ENCODE peak calls at places on chromosome 21, in ten cellular contexts. One of them, this sample, is unnamed.

GRCh38 chr21:38223893-38224540 is 32.8 kb upstream of the KCNJ15 start:
- DNase-seq in amniotic epithelial cell: peak
- DNase-seq in activated T-cell treated with anti-CD3 and anti-CD28 coated beads for 1 hour: no peak
- DNase-seq in stromal cell of bone marrow: no peak
- DNase-seq in tibial nerve: no peak
- DNase-seq in activated CD4-positive, alpha-beta T cell treated with anti-CD3 and anti-CD28 coated beads, Interleukin-2, amount 50 U/mL, for 1 hour: no peak
- DNase-seq in GF-D8: no peak
- DNase-seq in GM04504: no peak
- DNase-seq in RWPE1: no peak
- DNase-seq in endodermal cell: peak
- DNase-seq in this sample: no peak

GRCh38 chr21:40176732-40177131 is 309.5 kb downstream of the PCP4 start:
- DNase-seq in GM04504: no peak
- DNase-seq in activated T-cell treated with anti-CD3 and anti-CD28 coated beads for 1 hour: no peak
- DNase-seq in amniotic epithelial cell: no peak
- DNase-seq in activated CD4-positive, alpha-beta T cell treated with anti-CD3 and anti-CD28 coated beads, Interleukin-2, amount 50 U/mL, for 1 hour: no peak
- DNase-seq in RWPE1: no peak
- DNase-seq in GF-D8: no peak
- DNase-seq in tibial nerve: no peak
- DNase-seq in endodermal cell: no peak
- DNase-seq in stromal cell of bone marrow: no peak
- DNase-seq in this sample: no peak

GRCh38 chr21:40047993-40048730 is 180.9 kb downstream of the PCP4 start:
- DNase-seq in tibial nerve: no peak
- DNase-seq in RWPE1: no peak
- DNase-seq in activated T-cell treated with anti-CD3 and anti-CD28 coated beads for 1 hour: no peak
- DNase-seq in endodermal cell: no peak
- DNase-seq in GM04504: no peak
- DNase-seq in GF-D8: no peak
- DNase-seq in stromal cell of bone marrow: no peak
- DNase-seq in activated CD4-positive, alpha-beta T cell treated with anti-CD3 and anti-CD28 coated beads, Interleukin-2, amount 50 U/mL, for 1 hour: no peak
- DNase-seq in amniotic epithelial cell: no peak
- DNase-seq in this sample: no peak

GRCh38 chr21:45016031-45016430 is 58.3 kb upstream of the ADARB1 start:
- DNase-seq in GF-D8: no peak
- DNase-seq in endodermal cell: no peak
- DNase-seq in RWPE1: no peak
- DNase-seq in activated T-cell treated with anti-CD3 and anti-CD28 coated beads for 1 hour: no peak
- DNase-seq in activated CD4-positive, alpha-beta T cell treated with anti-CD3 and anti-CD28 coated beads, Interleukin-2, amount 50 U/mL, for 1 hour: no peak
- DNase-seq in amniotic epithelial cell: no peak
- DNase-seq in tibial nerve: no peak
- DNase-seq in stromal cell of bone marrow: no peak
- DNase-seq in GM04504: no peak
- DNase-seq in this sample: no peak

GRCh38 chr21:25701529-25701928 is 33.2 kb downstream of the ATP5PF start:
- DNase-seq in amniotic epithelial cell: no peak
- DNase-seq in GF-D8: peak
- DNase-seq in activated T-cell treated with anti-CD3 and anti-CD28 coated beads for 1 hour: no peak
- DNase-seq in GM04504: no peak
- DNase-seq in endodermal cell: no peak
- DNase-seq in stromal cell of bone marrow: no peak
- DNase-seq in activated CD4-positive, alpha-beta T cell treated with anti-CD3 and anti-CD28 coated beads, Interleukin-2, amount 50 U/mL, for 1 hour: no peak
- DNase-seq in RWPE1: no peak
- DNase-seq in tibial nerve: no peak
- DNase-seq in this sample: no peak

GRCh38 chr21:43597052-43597451 is 62.2 kb downstream of the HSF2BP start:
- DNase-seq in endodermal cell: no peak
- DNase-seq in tibial nerve: no peak
- DNase-seq in amniotic epithelial cell: peak
- DNase-seq in stromal cell of bone marrow: no peak
- DNase-seq in RWPE1: peak
- DNase-seq in activated T-cell treated with anti-CD3 and anti-CD28 coated beads for 1 hour: no peak
- DNase-seq in GF-D8: no peak
- DNase-seq in activated CD4-positive, alpha-beta T cell treated with anti-CD3 and anti-CD28 coated beads, Interleukin-2, amount 50 U/mL, for 1 hour: no peak
- DNase-seq in GM04504: no peak
- DNase-seq in this sample: no peak

GRCh38 chr21:45297329-45297728 is 9.6 kb upstream of the POFUT2 start:
- DNase-seq in activated T-cell treated with anti-CD3 and anti-CD28 coated beads for 1 hour: no peak
- DNase-seq in tibial nerve: peak
- DNase-seq in GM04504: no peak
- DNase-seq in RWPE1: no peak
- DNase-seq in GF-D8: no peak
- DNase-seq in endodermal cell: peak
- DNase-seq in activated CD4-positive, alpha-beta T cell treated with anti-CD3 and anti-CD28 coated beads, Interleukin-2, amount 50 U/mL, for 1 hour: no peak
- DNase-seq in stromal cell of bone marrow: no peak
- DNase-seq in amniotic epithelial cell: no peak
- DNase-seq in this sample: peak

GRCh38 chr21:33815153-33815707 is 100.4 kb downstream of the ATP5PO start:
- DNase-seq in GF-D8: no peak
- DNase-seq in GM04504: no peak
- DNase-seq in activated CD4-positive, alpha-beta T cell treated with anti-CD3 and anti-CD28 coated beads, Interleukin-2, amount 50 U/mL, for 1 hour: no peak
- DNase-seq in endodermal cell: no peak
- DNase-seq in stromal cell of bone marrow: no peak
- DNase-seq in activated T-cell treated with anti-CD3 and anti-CD28 coated beads for 1 hour: no peak
- DNase-seq in tibial nerve: no peak
- DNase-seq in amniotic epithelial cell: no peak
- DNase-seq in RWPE1: no peak
- DNase-seq in this sample: no peak

GRCh38 chr21:36436829-36437744 is 42.8 kb downstream of the CLDN14 start:
- DNase-seq in tibial nerve: no peak
- DNase-seq in amniotic epithelial cell: no peak
- DNase-seq in GM04504: no peak
- DNase-seq in endodermal cell: no peak
- DNase-seq in GF-D8: peak
- DNase-seq in activated T-cell treated with anti-CD3 and anti-CD28 coated beads for 1 hour: no peak
- DNase-seq in stromal cell of bone marrow: no peak
- DNase-seq in RWPE1: no peak
- DNase-seq in activated CD4-positive, alpha-beta T cell treated with anti-CD3 and anti-CD28 coated beads, Interleukin-2, amount 50 U/mL, for 1 hour: no peak
- DNase-seq in this sample: no peak

GRCh38 chr21:23020969-23021368 is 2022.8 kb downstream of the NCAM2 start:
- DNase-seq in RWPE1: no peak
- DNase-seq in GF-D8: no peak
- DNase-seq in activated T-cell treated with anti-CD3 and anti-CD28 coated beads for 1 hour: no peak
- DNase-seq in stromal cell of bone marrow: no peak
- DNase-seq in tibial nerve: no peak
- DNase-seq in GM04504: no peak
- DNase-seq in amniotic epithelial cell: no peak
- DNase-seq in endodermal cell: no peak
- DNase-seq in activated CD4-positive, alpha-beta T cell treated with anti-CD3 and anti-CD28 coated beads, Interleukin-2, amount 50 U/mL, for 1 hour: no peak
- DNase-seq in this sample: no peak

GRCh38 chr21:42172596-42173483 is 46.1 kb upstream of the ABCG1 start:
- DNase-seq in GF-D8: no peak
- DNase-seq in endodermal cell: peak
- DNase-seq in stromal cell of bone marrow: no peak
- DNase-seq in amniotic epithelial cell: no peak
- DNase-seq in tibial nerve: no peak
- DNase-seq in GM04504: no peak
- DNase-seq in activated T-cell treated with anti-CD3 and anti-CD28 coated beads for 1 hour: no peak
- DNase-seq in activated CD4-positive, alpha-beta T cell treated with anti-CD3 and anti-CD28 coated beads, Interleukin-2, amount 50 U/mL, for 1 hour: no peak
- DNase-seq in RWPE1: no peak
- DNase-seq in this sample: peak

GRCh38 chr21:44742418-44743153 is 31.2 kb upstream of the TSPEAR start:
- DNase-seq in tibial nerve: no peak
- DNase-seq in amniotic epithelial cell: peak
- DNase-seq in GF-D8: no peak
- DNase-seq in stromal cell of bone marrow: no peak
- DNase-seq in RWPE1: no peak
- DNase-seq in endodermal cell: no peak
- DNase-seq in activated T-cell treated with anti-CD3 and anti-CD28 coated beads for 1 hour: no peak
- DNase-seq in GM04504: no peak
- DNase-seq in activated CD4-positive, alpha-beta T cell treated with anti-CD3 and anti-CD28 coated beads, Interleukin-2, amount 50 U/mL, for 1 hour: no peak
- DNase-seq in this sample: no peak

GRCh38 chr21:44043613-44044012 is 31.5 kb downstream of the TRAPPC10 start:
- DNase-seq in amniotic epithelial cell: no peak
- DNase-seq in RWPE1: no peak
- DNase-seq in GF-D8: no peak
- DNase-seq in activated T-cell treated with anti-CD3 and anti-CD28 coated beads for 1 hour: no peak
- DNase-seq in activated CD4-positive, alpha-beta T cell treated with anti-CD3 and anti-CD28 coated beads, Interleukin-2, amount 50 U/mL, for 1 hour: no peak
- DNase-seq in GM04504: no peak
- DNase-seq in endodermal cell: no peak
- DNase-seq in stromal cell of bone marrow: no peak
- DNase-seq in tibial nerve: no peak
- DNase-seq in this sample: no peak

GRCh38 chr21:34932233-34932632 is 116.9 kb downstream of the RUNX1 start:
- DNase-seq in stromal cell of bone marrow: no peak
- DNase-seq in amniotic epithelial cell: no peak
- DNase-seq in activated T-cell treated with anti-CD3 and anti-CD28 coated beads for 1 hour: no peak
- DNase-seq in GM04504: no peak
- DNase-seq in activated CD4-positive, alpha-beta T cell treated with anti-CD3 and anti-CD28 coated beads, Interleukin-2, amount 50 U/mL, for 1 hour: no peak
- DNase-seq in RWPE1: no peak
- DNase-seq in tibial nerve: no peak
- DNase-seq in endodermal cell: no peak
- DNase-seq in GF-D8: no peak
- DNase-seq in this sample: no peak

GRCh38 chr21:19340954-19341353 is 937.4 kb upstream of the TMPRSS15 start:
- DNase-seq in GM04504: no peak
- DNase-seq in stromal cell of bone marrow: no peak
- DNase-seq in tibial nerve: no peak
- DNase-seq in endodermal cell: no peak
- DNase-seq in amniotic epithelial cell: no peak
- DNase-seq in RWPE1: no peak
- DNase-seq in activated CD4-positive, alpha-beta T cell treated with anti-CD3 and anti-CD28 coated beads, Interleukin-2, amount 50 U/mL, for 1 hour: no peak
- DNase-seq in GF-D8: no peak
- DNase-seq in activated T-cell treated with anti-CD3 and anti-CD28 coated beads for 1 hour: no peak
- DNase-seq in this sample: no peak

GRCh38 chr21:35352066-35352770 is 303.1 kb upstream of the RUNX1 start:
- DNase-seq in RWPE1: no peak
- DNase-seq in GM04504: no peak
- DNase-seq in GF-D8: no peak
- DNase-seq in endodermal cell: no peak
- DNase-seq in activated CD4-positive, alpha-beta T cell treated with anti-CD3 and anti-CD28 coated beads, Interleukin-2, amount 50 U/mL, for 1 hour: no peak
- DNase-seq in tibial nerve: no peak
- DNase-seq in stromal cell of bone marrow: peak
- DNase-seq in amniotic epithelial cell: peak
- DNase-seq in activated T-cell treated with anti-CD3 and anti-CD28 coated beads for 1 hour: no peak
- DNase-seq in this sample: no peak

GRCh38 chr21:33540711-33541104 is 1.2 kb downstream of the GART start:
- DNase-seq in RWPE1: no peak
- DNase-seq in endodermal cell: no peak
- DNase-seq in activated T-cell treated with anti-CD3 and anti-CD28 coated beads for 1 hour: no peak
- DNase-seq in GM04504: no peak
- DNase-seq in GF-D8: no peak
- DNase-seq in activated CD4-positive, alpha-beta T cell treated with anti-CD3 and anti-CD28 coated beads, Interleukin-2, amount 50 U/mL, for 1 hour: no peak
- DNase-seq in amniotic epithelial cell: no peak
- DNase-seq in tibial nerve: no peak
- DNase-seq in stromal cell of bone marrow: no peak
- DNase-seq in this sample: no peak

GRCh38 chr21:38306833-38307232 is 50.0 kb downstream of the KCNJ15 start:
- DNase-seq in tibial nerve: no peak
- DNase-seq in endodermal cell: no peak
- DNase-seq in GM04504: peak
- DNase-seq in amniotic epithelial cell: peak
- DNase-seq in stromal cell of bone marrow: peak
- DNase-seq in activated T-cell treated with anti-CD3 and anti-CD28 coated beads for 1 hour: no peak
- DNase-seq in RWPE1: no peak
- DNase-seq in activated CD4-positive, alpha-beta T cell treated with anti-CD3 and anti-CD28 coated beads, Interleukin-2, amount 50 U/mL, for 1 hour: no peak
- DNase-seq in GF-D8: no peak
- DNase-seq in this sample: no peak

GRCh38 chr21:27047331-27048314 is 80.7 kb upstream of the ADAMTS5 start:
- DNase-seq in activated T-cell treated with anti-CD3 and anti-CD28 coated beads for 1 hour: no peak
- DNase-seq in stromal cell of bone marrow: peak
- DNase-seq in tibial nerve: no peak
- DNase-seq in RWPE1: no peak
- DNase-seq in GM04504: no peak
- DNase-seq in amniotic epithelial cell: peak
- DNase-seq in activated CD4-positive, alpha-beta T cell treated with anti-CD3 and anti-CD28 coated beads, Interleukin-2, amount 50 U/mL, for 1 hour: no peak
- DNase-seq in endodermal cell: no peak
- DNase-seq in GF-D8: no peak
- DNase-seq in this sample: no peak

GRCh38 chr21:45532826-45533730 is 9.2 kb downstream of the SLC19A1 start:
- DNase-seq in stromal cell of bone marrow: no peak
- DNase-seq in GF-D8: peak
- DNase-seq in RWPE1: no peak
- DNase-seq in endodermal cell: peak
- DNase-seq in GM04504: no peak
- DNase-seq in activated CD4-positive, alpha-beta T cell treated with anti-CD3 and anti-CD28 coated beads, Interleukin-2, amount 50 U/mL, for 1 hour: no peak
- DNase-seq in tibial nerve: no peak
- DNase-seq in activated T-cell treated with anti-CD3 and anti-CD28 coated beads for 1 hour: no peak
- DNase-seq in amniotic epithelial cell: no peak
- DNase-seq in this sample: no peak

GRCh38 chr21:33078907-33079582 is 9.1 kb downstream of the OLIG1 start:
- DNase-seq in GM04504: peak
- DNase-seq in RWPE1: peak
- DNase-seq in tibial nerve: no peak
- DNase-seq in GF-D8: peak
- DNase-seq in amniotic epithelial cell: peak
- DNase-seq in stromal cell of bone marrow: peak
- DNase-seq in activated CD4-positive, alpha-beta T cell treated with anti-CD3 and anti-CD28 coated beads, Interleukin-2, amount 50 U/mL, for 1 hour: no peak
- DNase-seq in activated T-cell treated with anti-CD3 and anti-CD28 coated beads for 1 hour: no peak
- DNase-seq in endodermal cell: no peak
- DNase-seq in this sample: no peak

GRCh38 chr21:19236209-19236608 is 832.6 kb upstream of the TMPRSS15 start:
- DNase-seq in stromal cell of bone marrow: no peak
- DNase-seq in activated CD4-positive, alpha-beta T cell treated with anti-CD3 and anti-CD28 coated beads, Interleukin-2, amount 50 U/mL, for 1 hour: no peak
- DNase-seq in RWPE1: no peak
- DNase-seq in GM04504: no peak
- DNase-seq in endodermal cell: no peak
- DNase-seq in activated T-cell treated with anti-CD3 and anti-CD28 coated beads for 1 hour: no peak
- DNase-seq in amniotic epithelial cell: no peak
- DNase-seq in GF-D8: no peak
- DNase-seq in tibial nerve: no peak
- DNase-seq in this sample: no peak

GRCh38 chr21:44011774-44012473 is at the start of gene TRAPPC10:
- DNase-seq in amniotic epithelial cell: peak
- DNase-seq in GF-D8: peak
- DNase-seq in RWPE1: peak
- DNase-seq in activated CD4-positive, alpha-beta T cell treated with anti-CD3 and anti-CD28 coated beads, Interleukin-2, amount 50 U/mL, for 1 hour: peak
- DNase-seq in activated T-cell treated with anti-CD3 and anti-CD28 coated beads for 1 hour: peak
- DNase-seq in endodermal cell: peak
- DNase-seq in stromal cell of bone marrow: peak
- DNase-seq in tibial nerve: peak
- DNase-seq in GM04504: peak
- DNase-seq in this sample: no peak

GRCh38 chr21:45262616-45263015 is 25.1 kb downstream of the POFUT2 start:
- DNase-seq in RWPE1: no peak
- DNase-seq in activated T-cell treated with anti-CD3 and anti-CD28 coated beads for 1 hour: no peak
- DNase-seq in amniotic epithelial cell: peak
- DNase-seq in GF-D8: no peak
- DNase-seq in endodermal cell: peak
- DNase-seq in GM04504: no peak
- DNase-seq in tibial nerve: peak
- DNase-seq in stromal cell of bone marrow: no peak
- DNase-seq in activated CD4-positive, alpha-beta T cell treated with anti-CD3 and anti-CD28 coated beads, Interleukin-2, amount 50 U/mL, for 1 hour: no peak
- DNase-seq in this sample: peak

GRCh38 chr21:36551731-36552457 is 72.0 kb upstream of the CLDN14 start:
- DNase-seq in stromal cell of bone marrow: peak
- DNase-seq in endodermal cell: no peak
- DNase-seq in RWPE1: no peak
- DNase-seq in activated CD4-positive, alpha-beta T cell treated with anti-CD3 and anti-CD28 coated beads, Interleukin-2, amount 50 U/mL, for 1 hour: no peak
- DNase-seq in amniotic epithelial cell: peak
- DNase-seq in GF-D8: no peak
- DNase-seq in GM04504: peak
- DNase-seq in tibial nerve: no peak
- DNase-seq in activated T-cell treated with anti-CD3 and anti-CD28 coated beads for 1 hour: no peak
- DNase-seq in this sample: peak

GRCh38 chr21:30408782-30409494 is 13.1 kb downstream of the KRTAP13-1 start:
- DNase-seq in GM04504: no peak
- DNase-seq in tibial nerve: no peak
- DNase-seq in RWPE1: peak
- DNase-seq in amniotic epithelial cell: peak
- DNase-seq in stromal cell of bone marrow: peak
- DNase-seq in GF-D8: peak
- DNase-seq in activated CD4-positive, alpha-beta T cell treated with anti-CD3 and anti-CD28 coated beads, Interleukin-2, amount 50 U/mL, for 1 hour: no peak
- DNase-seq in endodermal cell: peak
- DNase-seq in activated T-cell treated with anti-CD3 and anti-CD28 coated beads for 1 hour: no peak
- DNase-seq in this sample: no peak

GRCh38 chr21:42763578-42764442 is 110.4 kb downstream of the PDE9A start:
- DNase-seq in GF-D8: no peak
- DNase-seq in activated T-cell treated with anti-CD3 and anti-CD28 coated beads for 1 hour: no peak
- DNase-seq in amniotic epithelial cell: no peak
- DNase-seq in activated CD4-positive, alpha-beta T cell treated with anti-CD3 and anti-CD28 coated beads, Interleukin-2, amount 50 U/mL, for 1 hour: no peak
- DNase-seq in GM04504: no peak
- DNase-seq in tibial nerve: no peak
- DNase-seq in stromal cell of bone marrow: no peak
- DNase-seq in RWPE1: no peak
- DNase-seq in endodermal cell: no peak
- DNase-seq in this sample: no peak

GRCh38 chr21:26236281-26236680 is 65.7 kb upstream of the APP start:
- DNase-seq in tibial nerve: no peak
- DNase-seq in activated CD4-positive, alpha-beta T cell treated with anti-CD3 and anti-CD28 coated beads, Interleukin-2, amount 50 U/mL, for 1 hour: no peak
- DNase-seq in endodermal cell: peak
- DNase-seq in GF-D8: no peak
- DNase-seq in GM04504: no peak
- DNase-seq in amniotic epithelial cell: no peak
- DNase-seq in stromal cell of bone marrow: no peak
- DNase-seq in RWPE1: no peak
- DNase-seq in activated T-cell treated with anti-CD3 and anti-CD28 coated beads for 1 hour: no peak
- DNase-seq in this sample: no peak

This sample was measured in vagina.